ENCODE peak calls at places on chromosomes 3 and 15, in seven cellular contexts. X is mesenchymal stem cell, O is neuronal stem cell, U is IMR-90, V is H9, A is H1, Q is trophoblast cell. K is an unnamed sample. For H3K4me1, the result is how much of the 10 kb centered on the place peaks cover.

GRCh38 chr3:18100126-18100525 is 325.0 kb downstream of the SATB1 start:
- DNase-seq in X (no peak), O (no peak), U (peak), V (no peak), A (no peak), Q (no peak), K (no peak)

GRCh38 chr15:68431037-68431791 is 749 bp downstream of the ITGA11 start:
- DNase-seq in X (no peak), O (peak), U (no peak), V (peak), A (peak), Q (peak), K (peak)

GRCh38 chr15:77599899-77600298 is 32.8 kb downstream of the LINGO1 start:
- DNase-seq in X (peak), O (no peak), U (peak), V (peak), A (no peak), Q (no peak), K (peak)

GRCh38 chr3:185728630-185729334 is 96.1 kb downstream of the IGF2BP2 start:
- DNase-seq in X (peak), O (no peak), U (no peak), V (no peak), A (no peak), Q (peak), K (no peak)

GRCh38 chr15:96276438-96277210 is 53.9 kb upstream of the NR2F2 start:
- DNase-seq in X (no peak), O (no peak), U (peak), V (no peak), A (no peak), Q (no peak), K (no peak)

GRCh38 chr3:53147903-53148400 is 13.1 kb upstream of the PRKCD start:
- DNase-seq in X (no peak), O (no peak), U (no peak), V (no peak), A (no peak), Q (no peak), K (no peak)

GRCh38 chr3:45988804-45989203 is 6.8 kb downstream of the FYCO1 start:
- DNase-seq in X (peak), O (no peak), U (peak), V (no peak), A (no peak), Q (peak), K (no peak)

GRCh38 chr15:69265347-69265955 is 33.3 kb upstream of the PAQR5 start:
- DNase-seq in X (peak), O (no peak), U (peak), V (no peak), A (no peak), Q (peak), K (peak)

GRCh38 chr3:186286114-186286513 is 75.9 kb downstream of the DGKG start:
- DNase-seq in X (no peak), O (no peak), U (peak), V (no peak), A (no peak), Q (peak), K (peak)

GRCh38 chr3:126102530-126102951 is 18.6 kb upstream of the SLC41A3 start:
- DNase-seq in X (no peak), O (no peak), U (peak), V (no peak), A (no peak), Q (no peak), K (no peak)

GRCh38 chr15:28912422-28912821 is 26.6 kb downstream of the APBA2 start:
- DNase-seq in X (no peak), O (no peak), U (peak), V (no peak), A (no peak), Q (no peak), K (peak)

GRCh38 chr3:79039192-79039591 is 728.6 kb downstream of the ROBO1 start:
- DNase-seq in X (peak), O (no peak), U (peak), V (no peak), A (no peak), Q (peak), K (no peak)

GRCh38 chr3:73393005-73393404 is 231.7 kb downstream of the PDZRN3 start:
- DNase-seq in X (no peak), O (no peak), U (no peak), V (no peak), A (no peak), Q (no peak), K (no peak)
- H2AK5ac ChIP-seq in X (no peak), O (no peak), U (no peak), V (no peak), A (no peak), Q (no peak), K (no peak)

GRCh38 chr3:54577313-54577712 is 350.5 kb downstream of the LRTM1 start:
- DNase-seq in X (no peak), O (no peak), U (no peak), V (no peak), A (no peak), Q (no peak), K (no peak)
- H3K4me1 ChIP-seq in X (under half), O (under half), U (under half), V (under half), A (under half), Q (under half), K (under half)

DNA sequence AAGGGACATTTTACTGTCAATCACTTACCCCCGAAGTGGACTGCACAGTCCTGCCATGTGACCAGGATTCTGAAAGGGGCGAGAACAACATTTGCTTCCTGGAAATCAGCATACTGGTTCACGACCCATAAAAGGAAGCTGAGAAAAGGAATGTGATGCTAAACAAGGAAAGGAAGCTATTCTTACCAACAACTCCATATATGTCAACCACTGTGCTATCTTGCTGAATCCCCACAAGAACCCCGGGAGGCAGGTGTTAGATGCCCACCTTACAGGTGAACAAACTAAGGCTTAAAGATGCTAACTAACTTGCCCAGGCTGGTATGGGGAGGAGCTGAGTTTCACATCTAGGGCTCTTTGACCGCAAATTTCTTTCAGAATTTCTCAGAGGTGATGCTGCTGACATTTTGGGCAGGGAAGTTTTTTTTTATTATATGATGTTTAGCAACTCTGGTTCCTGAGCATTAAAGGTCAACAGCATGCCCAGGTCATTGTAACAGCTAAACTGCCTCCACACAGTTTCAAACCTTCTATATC is 16.4 kb upstream of the REC114 start:
- DNase-seq in X (no peak), O (no peak), U (no peak), V (no peak), A (no peak), Q (no peak), K (no peak)
- H2AK5ac ChIP-seq in X (no peak), O (no peak), U (no peak), V (no peak), A (no peak), Q (no peak), K (no peak)

GRCh38 chr3:16452265-16452664 is 61.2 kb downstream of the RFTN1 start:
- DNase-seq in X (no peak), O (no peak), U (peak), V (no peak), A (no peak), Q (no peak), K (no peak)
- H3K4me1 ChIP-seq in X (under half), O (under half), U (under half), V (under half), A (under half), Q (under half), K (under half)

DNA sequence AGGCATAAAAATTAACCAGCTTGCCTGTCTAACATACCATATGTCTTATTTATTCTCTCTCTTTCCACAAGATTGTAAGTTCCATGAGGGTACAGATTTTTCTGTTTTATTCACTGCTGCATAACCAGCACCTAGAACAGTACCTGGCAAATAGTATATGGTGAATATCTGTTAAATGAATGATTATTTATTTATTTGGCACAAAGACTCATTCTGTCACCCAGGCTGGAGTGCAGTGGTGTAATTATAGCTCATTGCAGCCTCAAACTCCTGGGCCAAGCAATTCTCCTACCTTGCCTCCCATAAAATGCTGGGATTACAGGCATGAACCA is 24.9 kb downstream of the DENND4A start:
- DNase-seq in X (no peak), O (no peak), U (no peak), V (no peak), A (no peak), Q (no peak), K (no peak)
- H2AK5ac ChIP-seq in X (no peak), O (no peak), U (peak), V (no peak), A (no peak), Q (no peak), K (no peak)